ENCODE peak calls at places on chromosomes 11 and 22, in six cellular contexts. D, T, P, M, N and S are unnamed samples.

GRCh38 chr11:47213985-47214564 is 699 bp upstream of the DDB2 start:
- DNase-seq in D (peak; percentile 99), T (peak; percentile 89), P (peak; percentile 78), M (peak; percentile 94), N (peak; percentile 96), S (peak; percentile 88)

GRCh38 chr22:46033256-46034200 is 56.6 kb upstream of the WNT7B start:
- DNase-seq in D (no peak), T (no peak), P (no peak), M (no peak), N (no peak), S (no peak)

GRCh38 chr11:122681731-122682130 is 26.2 kb downstream of the UBASH3B start:
- DNase-seq in D (peak; percentile 76), T (no peak), P (no peak), M (no peak), N (no peak), S (no peak)

GRCh38 chr22:45179276-45180049 is 15.7 kb downstream of the NUP50 start:
- DNase-seq in D (no peak), T (no peak), P (no peak), M (no peak), N (no peak), S (no peak)

GRCh38 chr11:101061606-101062005 is 68.0 kb downstream of the PGR start:
- DNase-seq in D (no peak), T (no peak), P (no peak), M (no peak), N (no peak), S (peak; percentile 2)

GRCh38 chr11:63553759-63554158 is 9.4 kb downstream of the PLAAT2 start:
- DNase-seq in D (no peak), T (no peak), P (no peak), M (peak; percentile 12), N (no peak), S (no peak)

GRCh38 chr11:64396079-64396591 is 37.2 kb downstream of the RPS6KA4 start:
- DNase-seq in D (peak; percentile 45), T (no peak), P (peak; percentile 55), M (no peak), N (no peak), S (peak; percentile 26)

GRCh38 chr11:130600139-130600538 is 151.7 kb downstream of the ADAMTS15 start:
- DNase-seq in D (no peak), T (peak; percentile 12), P (no peak), M (no peak), N (no peak), S (peak; percentile 14)

GRCh38 chr11:122478986-122479385 is 176.5 kb upstream of the UBASH3B start:
- DNase-seq in D (no peak), T (no peak), P (no peak), M (no peak), N (no peak), S (peak; percentile 74)

GRCh38 chr22:48342732-48343131 is 1484.9 kb downstream of the BRD1 start:
- DNase-seq in D (no peak), T (no peak), P (no peak), M (no peak), N (no peak), S (no peak)

GRCh38 chr22:36966851-36967535 is 52.3 kb downstream of the TST start:
- DNase-seq in D (no peak), T (peak; percentile 41), P (no peak), M (no peak), N (no peak), S (no peak)

GRCh38 chr11:79013509-79013908 is 427.3 kb downstream of the TENM4 start:
- DNase-seq in D (no peak), T (no peak), P (no peak), M (no peak), N (no peak), S (peak; percentile 3)

GRCh38 chr22:30031764-30032468 is 48.3 kb upstream of the HORMAD2 start:
- DNase-seq in D (no peak), T (no peak), P (no peak), M (no peak), N (no peak), S (no peak)

GRCh38 chr22:32281092-32281491 is 25.9 kb upstream of the SLC5A4 start:
- DNase-seq in D (peak; percentile 90), T (peak; percentile 93), P (no peak), M (no peak), N (no peak), S (no peak)

GRCh38 chr22:32764330-32765116 is 37.0 kb upstream of the TIMP3 start:
- DNase-seq in D (no peak), T (peak; percentile 60), P (peak; percentile 50), M (no peak), N (peak; percentile 86), S (peak; percentile 87)

GRCh38 chr22:38236786-38237185 is 35.0 kb downstream of the MAFF start:
- DNase-seq in D (no peak), T (no peak), P (no peak), M (no peak), N (no peak), S (no peak)

GRCh38 chr22:17724241-17724640 is 50.0 kb downstream of the BID start:
- DNase-seq in D (no peak), T (no peak), P (no peak), M (no peak), N (no peak), S (no peak)

GRCh38 chr22:22520020-22520656 is at the start of gene ZNF280A:
- DNase-seq in D (peak; percentile 4), T (no peak), P (peak; percentile 19), M (no peak), N (no peak), S (no peak)

DNA sequence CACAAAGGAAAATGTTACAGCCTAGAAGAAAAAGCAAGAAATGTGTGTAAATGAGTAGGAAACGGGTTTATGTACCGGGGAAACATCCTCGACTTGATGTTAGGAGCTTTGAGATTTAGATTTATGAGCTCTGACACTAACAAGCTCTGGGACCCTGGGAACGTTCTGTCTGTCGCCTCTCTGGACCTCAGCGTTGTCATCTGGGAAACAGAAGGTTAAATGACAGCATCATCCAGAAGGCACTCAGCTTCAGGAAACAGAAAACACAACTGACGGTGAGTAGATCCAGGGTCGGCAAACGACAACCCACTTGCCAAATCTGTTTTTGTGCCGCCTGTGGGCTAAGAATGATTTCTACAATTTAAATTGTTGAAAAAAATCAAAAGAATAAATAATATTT is 46.9 kb upstream of the SYT13 start:
- DNase-seq in D (no peak), T (no peak), P (no peak), M (no peak), N (no peak), S (no peak)
- H3K4me1 ChIP-seq in D (peaks cover 11% of the 10 kb centered on the region), T (peaks cover 6% of the 10 kb centered on the region), P (no peaks in the 10 kb centered on the region), M (peaks cover 3% of the 10 kb centered on the region), N (peaks cover 22% of the 10 kb centered on the region), S (peaks cover 5% of the 10 kb centered on the region)

DNA sequence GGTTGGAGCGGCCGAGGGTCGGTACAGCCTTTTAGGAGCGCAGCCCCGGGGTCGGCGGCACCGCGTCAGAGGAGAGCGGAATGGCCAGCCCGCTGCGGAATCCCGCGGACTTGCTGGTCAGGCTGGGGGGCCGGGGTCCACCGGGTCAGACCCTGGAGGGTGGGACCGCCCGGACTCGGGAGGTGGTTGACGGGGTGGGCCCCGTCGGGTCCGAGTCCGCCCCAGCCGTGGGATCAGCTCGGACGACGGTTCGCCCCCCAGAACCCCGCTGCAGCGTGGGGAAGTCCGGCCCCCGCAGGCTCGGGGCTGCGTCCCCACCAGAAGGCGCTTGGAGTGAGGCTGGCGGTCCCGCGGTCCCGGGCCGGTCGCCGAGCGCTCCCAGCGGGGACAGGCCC is 301 bp upstream of the ADM2 start:
- DNase-seq in D (no peak), T (no peak), P (no peak), M (no peak), N (no peak), S (no peak)
- H3K4me3 ChIP-seq in D (peak overlapping the region; percentile 82), T (no peak overlapping the region), P (peak overlapping the region; percentile 52), M (peak overlapping the region; percentile 69), N (peak overlapping the region; percentile 30), S (peak overlapping the region; percentile 82)

GRCh38 chr22:20578707-20579106 is 71.3 kb downstream of the MED15 start:
- DNase-seq in D (no peak), T (no peak), P (no peak), M (no peak), N (no peak), S (no peak)
- H3K9me3 ChIP-seq in D (no peaks in the 10 kb centered on the region), T (no peaks in the 10 kb centered on the region), P (no peaks in the 10 kb centered on the region), M (no peaks in the 10 kb centered on the region), N (no peaks in the 10 kb centered on the region), S (no peaks in the 10 kb centered on the region)

GRCh38 chr11:121358775-121359174 is 66.2 kb downstream of the SC5D start:
- DNase-seq in D (no peak), T (peak; percentile 50), P (no peak), M (no peak), N (no peak), S (no peak)
- H3K4me1 ChIP-seq in D (no peaks in the 10 kb centered on the region), T (peaks cover 9% of the 10 kb centered on the region), P (no peaks in the 10 kb centered on the region), M (no peaks in the 10 kb centered on the region), N (no peaks in the 10 kb centered on the region), S (no peaks in the 10 kb centered on the region)

GRCh38 chr11:92224394-92225205 is at the start of gene FAT3:
- DNase-seq in D (peak; percentile 82), T (peak; percentile 26), P (peak; percentile 77), M (no peak), N (no peak), S (peak; percentile 55)
- H3K4me3 ChIP-seq in D (peak within 1 kb of the TSS; percentile 54), T (no peak within 1 kb of the TSS), P (peak within 1 kb of the TSS; percentile 57), M (no peak within 1 kb of the TSS), N (peak within 1 kb of the TSS; percentile 73), S (peak within 1 kb of the TSS; percentile 74)

GRCh38 chr11:134372961-134373360 is 39.1 kb downstream of the B3GAT1 start:
- DNase-seq in D (no peak), T (no peak), P (no peak), M (no peak), N (no peak), S (no peak)

GRCh38 chr11:134371436-134372185 is 39.8 kb downstream of the GLB1L2 start:
- DNase-seq in D (no peak), T (no peak), P (no peak), M (no peak), N (no peak), S (no peak)

GRCh38 chr11:134372536-134372935 is 39.5 kb downstream of the B3GAT1 start:
- DNase-seq in D (no peak), T (no peak), P (no peak), M (no peak), N (no peak), S (no peak)

GRCh38 chr11:134369656-134370525 is 38.1 kb downstream of the GLB1L2 start:
- DNase-seq in D (no peak), T (no peak), P (no peak), M (no peak), N (no peak), S (no peak)

GRCh38 chr11:134370526-134371435 is 39.0 kb downstream of the GLB1L2 start:
- DNase-seq in D (no peak), T (no peak), P (no peak), M (no peak), N (no peak), S (no peak)
- H3K9me3 ChIP-seq in D (no peaks in the 10 kb centered on the region), T (peaks cover 3% of the 10 kb centered on the region), P (no peaks in the 10 kb centered on the region), M (no peaks in the 10 kb centered on the region), N (no peaks in the 10 kb centered on the region), S (no peaks in the 10 kb centered on the region)

GRCh38 chr11:111285205-111286079 is 12.9 kb upstream of the POU2AF3 start:
- DNase-seq in D (no peak), T (no peak), P (no peak), M (no peak), N (no peak), S (peak; percentile 67)

GRCh38 chr11:111283945-111284481 is 14.3 kb upstream of the POU2AF3 start:
- DNase-seq in D (no peak), T (no peak), P (peak; percentile 19), M (no peak), N (no peak), S (no peak)

GRCh38 chr11:111282663-111283062 is 15.7 kb upstream of the POU2AF3 start:
- DNase-seq in D (no peak), T (no peak), P (no peak), M (no peak), N (no peak), S (no peak)
- H3K4me1 ChIP-seq in D (no peaks in the 10 kb centered on the region), T (no peaks in the 10 kb centered on the region), P (peaks cover 5% of the 10 kb centered on the region), M (no peaks in the 10 kb centered on the region), N (no peaks in the 10 kb centered on the region), S (peaks cover 10% of the 10 kb centered on the region)